ENCODE peak calls at places on chromosomes 16 and 17, in nine cellular contexts. B is SK-N-SH; R is BJ; Z is lower lobe of right lung; Y is CD8-positive, alpha-beta T cell; N is A549; A is fibroblast of pulmonary artery; O is HCT116; L is brain microvascular endothelial cell. G is an unnamed sample.

GRCh38 chr17:8766731-8767130 is 8.4 kb upstream of the SPDYE4 start:
- DNase-seq in Z (no peak), B (no peak), Y (no peak), N (no peak), R (no peak), A (no peak), L (no peak), O (no peak), G (no peak)

GRCh38 chr17:39801055-39801454 is 63.1 kb downstream of the IKZF3 start:
- DNase-seq in Y (no peak), R (no peak), O (no peak), B (no peak), Z (no peak), N (no peak), A (no peak), L (no peak), G (no peak)

GRCh38 chr16:10835281-10835931 is 16.8 kb upstream of the TVP23A start:
- DNase-seq in A (no peak), N (no peak), Z (no peak), R (no peak), O (no peak), L (no peak), Y (no peak), B (no peak), G (no peak)

GRCh38 chr16:81784042-81784785 is 5.1 kb downstream of the PLCG2 start:
- DNase-seq in A (no peak), Y (no peak), O (no peak), N (no peak), L (no peak), Z (no peak), B (no peak), R (no peak), G (no peak)

GRCh38 chr17:81551458-81552243 is 502 bp downstream of the FAAP100 start:
- DNase-seq in L (no peak), R (no peak), Y (no peak), O (no peak), A (no peak), B (peak), N (peak), Z (no peak), G (no peak)

GRCh38 chr16:1631931-1632637 is 19.9 kb downstream of the CRAMP1 start:
- DNase-seq in A (peak), Z (no peak), R (no peak), N (no peak), L (no peak), Y (no peak), O (no peak), B (no peak), G (no peak)

GRCh38 chr17:44655983-44656700 is at the start of gene MEIOC:
- DNase-seq in Z (no peak), R (no peak), A (no peak), O (no peak), L (peak), N (peak), Y (peak), B (peak), G (no peak)

GRCh38 chr16:88888778-88889387 is 22.4 kb upstream of the PABPN1L start:
- DNase-seq in B (no peak), N (no peak), R (no peak), A (no peak), L (no peak), Y (no peak), Z (no peak), O (no peak), G (no peak)

GRCh38 chr16:84340305-84341040 is 27.9 kb upstream of the ATP2C2 start:
- DNase-seq in Y (no peak), L (no peak), R (no peak), B (no peak), Z (peak), A (peak), N (peak), O (no peak), G (no peak)

GRCh38 chr17:31597646-31598387 is 206.3 kb downstream of the RAB11FIP4 start:
- DNase-seq in B (no peak), L (no peak), Z (no peak), Y (no peak), O (no peak), N (no peak), A (no peak), R (no peak), G (no peak)

GRCh38 chr17:20291076-20291475 is 176.3 kb downstream of the LGALS9B start:
- DNase-seq in O (no peak), N (no peak), A (no peak), B (no peak), R (no peak), Z (no peak), L (no peak), Y (no peak), G (no peak)

GRCh38 chr17:20189322-20189721 is 180.2 kb downstream of the SPECC1 start:
- DNase-seq in O (no peak), R (no peak), Z (no peak), L (peak), Y (no peak), B (no peak), N (no peak), A (peak), G (no peak)

GRCh38 chr16:84988328-84989080 is 22.8 kb downstream of the ZDHHC7 start:
- DNase-seq in L (no peak), R (no peak), N (no peak), A (no peak), Z (peak), O (no peak), B (no peak), Y (no peak), G (no peak)

GRCh38 chr16:372584-372983 is 2.2 kb upstream of the MRPL28 start:
- DNase-seq in B (no peak), N (no peak), L (no peak), Y (no peak), O (no peak), A (no peak), Z (no peak), R (no peak), G (no peak)

GRCh38 chr17:76138234-76138895 is 2.7 kb downstream of the FOXJ1 start:
- DNase-seq in O (no peak), N (peak), Y (no peak), L (no peak), R (no peak), A (no peak), Z (no peak), B (peak), G (no peak)

GRCh38 chr16:89048087-89048729 is 45.4 kb upstream of the ACSF3 start:
- DNase-seq in Z (peak), B (no peak), L (no peak), R (no peak), N (no peak), Y (no peak), A (no peak), O (no peak), G (no peak)

GRCh38 chr17:33457477-33457876 is 164.4 kb upstream of the ASIC2 start:
- DNase-seq in B (no peak), Y (no peak), O (no peak), L (no peak), N (no peak), R (no peak), A (no peak), Z (no peak), G (no peak)

GRCh38 chr17:71713846-71714245 is 407.0 kb upstream of the SOX9 start:
- DNase-seq in Y (no peak), N (no peak), Z (no peak), O (no peak), L (peak), R (no peak), A (no peak), B (no peak), G (no peak)

GRCh38 chr16:11361751-11362742 is 16.8 kb downstream of the RMI2 start:
- DNase-seq in L (no peak), Z (no peak), O (no peak), A (no peak), N (no peak), B (no peak), Y (peak), R (no peak), G (no peak)

GRCh38 chr16:1744338-1744840 is 27.0 kb downstream of the NME3 start:
- DNase-seq in A (no peak), B (no peak), Y (no peak), Z (no peak), R (no peak), N (no peak), O (no peak), L (no peak), G (no peak)

GRCh38 chr16:22250522-22250921 is 44.4 kb downstream of the EEF2K start:
- DNase-seq in B (no peak), Z (no peak), A (peak), O (no peak), L (no peak), R (no peak), N (no peak), Y (no peak), G (no peak)

GRCh38 chr17:75565618-75566017 is 22.0 kb upstream of the MYO15B start:
- DNase-seq in N (no peak), Y (no peak), Z (no peak), L (no peak), A (no peak), B (no peak), R (no peak), O (no peak), G (no peak)

GRCh38 chr17:41944943-41945342 is 14.5 kb downstream of the ODAD4 start:
- DNase-seq in N (no peak), O (no peak), R (no peak), B (no peak), Z (no peak), A (no peak), Y (no peak), L (no peak), G (no peak)

GRCh38 chr17:10155334-10156081 is 42.9 kb downstream of the GAS7 start:
- DNase-seq in R (no peak), Z (no peak), O (no peak), A (no peak), Y (no peak), B (no peak), N (no peak), L (no peak), G (no peak)

GRCh38 chr17:71922439-71922838 is 198.4 kb upstream of the SOX9 start:
- DNase-seq in N (no peak), B (no peak), L (peak), O (no peak), Y (no peak), R (peak), Z (no peak), A (peak), G (no peak)

GRCh38 chr17:74566132-74566753 is 1.1 kb downstream of the CD300H start:
- DNase-seq in O (peak), A (peak), R (no peak), L (no peak), N (peak), B (peak), Y (peak), Z (no peak), G (no peak)

GRCh38 chr16:7437135-7437534 is 104.5 kb downstream of the RBFOX1 start:
- DNase-seq in Y (no peak), L (no peak), R (no peak), B (no peak), N (no peak), Z (no peak), A (no peak), O (no peak), G (no peak)

GRCh38 chr16:46762583-46762982 is 14.4 kb upstream of the MYLK3 start:
- DNase-seq in A (no peak), B (no peak), O (no peak), R (no peak), Y (no peak), Z (no peak), L (no peak), N (no peak), G (no peak)

DNA sequence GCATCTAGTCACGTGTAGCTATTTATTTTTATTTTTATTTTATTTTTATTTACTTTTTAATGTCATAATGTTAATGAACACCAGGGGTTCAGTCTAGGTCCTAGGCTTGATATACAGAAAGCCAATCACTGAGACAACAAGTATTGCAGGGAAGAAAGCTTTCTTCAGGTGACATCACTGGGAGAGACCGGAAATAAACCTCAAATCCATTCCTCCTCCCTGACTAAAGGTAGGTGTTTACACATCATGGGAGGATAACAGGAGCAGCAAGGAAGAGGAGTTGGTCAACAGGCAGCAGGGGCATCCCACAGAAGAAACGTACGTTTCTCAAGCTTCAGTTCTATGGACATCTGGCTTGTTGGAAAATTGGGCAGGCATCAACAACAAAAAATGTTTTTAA is 9.5 kb upstream of the HEATR3 start:
- DNase-seq in Y (no peak), O (peak), N (no peak), B (no peak), R (no peak), A (no peak), L (no peak), Z (no peak), G (no peak)
- TF ChIP-seq CTCF in Y (no peak), O (no peak), N (no peak), B (no peak), R (no peak), A (no peak), L (no peak), Z (no peak), G (no peak)

DNA sequence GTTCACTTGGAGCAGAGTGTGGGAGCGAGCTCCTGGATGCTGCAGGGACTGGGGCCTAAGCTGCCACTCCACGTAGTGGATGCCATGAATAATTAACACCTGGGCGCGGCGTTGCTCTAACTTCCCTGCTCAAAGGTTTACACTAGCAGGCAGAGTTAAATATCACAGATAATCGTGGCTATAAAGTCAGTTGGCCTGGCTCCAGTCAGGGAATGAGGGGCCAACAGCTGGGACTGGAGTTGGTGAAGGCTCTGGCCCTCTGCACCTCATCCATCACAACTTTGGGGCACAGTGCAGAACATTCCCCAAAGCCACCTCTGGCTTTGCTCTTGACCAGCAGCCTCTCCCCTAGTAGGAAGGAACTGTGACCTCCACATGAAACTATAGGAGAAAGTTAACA is 10.9 kb downstream of the HOXB4 start:
- DNase-seq in Z (no peak), R (no peak), A (no peak), Y (no peak), O (no peak), B (no peak), N (no peak), L (no peak), G (no peak)
- H3K4me3 ChIP-seq in Z (no peak), R (no peak), A (no peak), Y (no peak), O (no peak), B (no peak), N (no peak), L (no peak), G (no peak)

GRCh38 chr17:17934796-17935195 is 37.4 kb downstream of the TOM1L2 start:
- DNase-seq in Y (no peak), N (no peak), B (no peak), Z (no peak), R (no peak), L (no peak), O (no peak), A (no peak), G (no peak)
- TF ChIP-seq CTCF in Y (no peak), N (no peak), B (no peak), Z (no peak), R (no peak), L (no peak), O (no peak), A (no peak), G (no peak)

GRCh38 chr16:76956394-76956793 is 234.6 kb upstream of the MON1B start:
- DNase-seq in R (no peak), O (no peak), Z (no peak), B (no peak), A (peak), Y (no peak), L (no peak), N (no peak), G (no peak)

GRCh38 chr16:76959166-76959565 is 231.8 kb upstream of the MON1B start:
- DNase-seq in Y (no peak), B (no peak), A (no peak), R (no peak), O (no peak), L (no peak), Z (no peak), N (no peak), G (no peak)

GRCh38 chr16:76956801-76957200 is 234.2 kb upstream of the MON1B start:
- DNase-seq in N (no peak), B (no peak), Y (no peak), L (no peak), R (no peak), A (no peak), O (no peak), Z (no peak), G (no peak)

DNA sequence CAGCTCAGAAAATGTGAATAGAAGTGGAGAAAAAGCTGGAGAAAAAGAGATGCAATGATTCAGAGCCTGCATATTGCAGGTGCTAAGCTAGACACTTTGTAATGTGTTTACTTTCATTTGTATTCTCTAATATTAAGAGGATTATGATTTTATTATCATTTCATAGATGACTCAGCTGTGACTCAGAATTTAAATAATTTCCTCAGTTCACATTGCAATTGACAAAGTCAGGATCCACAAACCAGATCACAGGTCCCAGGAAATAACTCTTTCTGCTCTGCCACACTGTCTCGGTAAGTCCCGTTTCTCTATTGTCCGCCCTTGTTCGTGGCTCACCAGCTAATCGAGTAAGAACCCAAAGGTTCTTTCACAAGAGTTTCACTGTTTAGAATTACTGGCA is 235.4 kb upstream of the MON1B start:
- DNase-seq in A (peak), R (no peak), B (no peak), O (no peak), N (no peak), Y (no peak), L (peak), Z (no peak), G (no peak)
- H3K4me3 ChIP-seq in A (peak), R (no peak), B (no peak), O (no peak), N (peak), Y (no peak), L (no peak), Z (no peak), G (no peak)

DNA sequence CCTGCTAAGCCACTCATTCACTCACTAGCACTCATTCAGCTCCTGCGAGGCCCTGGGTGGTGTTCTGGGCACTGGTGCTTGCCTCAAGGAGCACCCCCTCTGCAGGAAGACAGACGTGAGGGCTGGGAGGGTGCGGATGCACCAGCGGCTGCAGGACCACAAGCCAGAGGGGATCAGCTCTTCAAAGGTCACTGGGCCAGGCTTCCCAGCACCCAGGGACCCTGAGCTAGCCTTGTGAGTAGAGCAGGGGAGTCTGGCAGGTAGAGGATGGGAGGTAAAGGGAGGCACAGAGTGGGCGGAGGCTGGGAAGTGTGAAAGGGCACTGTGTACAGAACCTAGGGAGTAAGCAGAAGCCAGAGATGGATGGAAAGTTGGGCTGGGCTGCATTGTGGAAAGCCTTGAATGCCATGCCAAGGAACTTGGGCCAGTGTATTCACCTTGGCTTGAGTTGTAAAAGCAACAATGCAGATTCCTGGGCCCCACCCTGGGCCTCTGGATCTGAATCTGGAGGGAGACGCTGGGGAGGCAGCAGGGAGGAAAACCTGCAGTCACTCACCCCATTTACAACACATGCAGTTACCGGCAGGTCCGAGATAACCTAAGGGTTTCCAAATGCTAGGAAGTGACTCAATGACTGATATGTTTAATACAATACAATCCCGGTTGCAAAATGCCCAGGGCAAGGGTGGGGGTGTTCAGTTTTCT is 1.7 kb downstream of the IL4R start:
- DNase-seq in L (peak), Y (peak), A (peak), Z (peak), B (no peak), R (no peak), O (peak), N (peak), G (no peak)
- TF ChIP-seq CTCF in L (peak), Y (no peak), A (peak), Z (no peak), B (no peak), R (no peak), O (no peak), N (no peak), G (no peak)

GRCh38 chr17:78818152-78818846 is 22.3 kb downstream of the USP36 start:
- DNase-seq in A (no peak), Y (no peak), R (no peak), L (no peak), O (no peak), B (no peak), Z (no peak), N (no peak), G (no peak)
- H3K4me3 ChIP-seq in A (no peak), Y (peak), R (no peak), L (no peak), O (no peak), B (no peak), Z (no peak), N (no peak), G (no peak)

GRCh38 chr17:80292557-80292956 is 31.9 kb downstream of the RNF213 start:
- DNase-seq in N (no peak), A (no peak), R (no peak), Y (no peak), O (no peak), Z (peak), L (no peak), B (no peak), G (no peak)
- TF ChIP-seq CTCF in N (peak), A (peak), R (no peak), Y (no peak), O (no peak), Z (no peak), L (peak), B (no peak), G (peak)